ENCODE peak calls at places on chromosome 7, in five cellular contexts. X is GM12878, C is K562, R is SK-N-SH, Z is HepG2. T is an unnamed sample.

GRCh38 chr7:39413866-39414668 is 152.1 kb upstream of the YAE1 start:
- DNase-seq in X (peak; percentile 20), C (peak; percentile 25), R (peak; percentile 77), Z (peak; percentile 15), T (peak; percentile 17)

GRCh38 chr7:100373261-100373831 is at the start of gene PILRA:
- DNase-seq in X (no peak), C (no peak), R (no peak), Z (no peak), T (no peak)

GRCh38 chr7:95933618-95934017 is 161.3 kb downstream of the DYNC1I1 start:
- DNase-seq in X (no peak), C (no peak), R (no peak), Z (no peak), T (no peak)

GRCh38 chr7:108330237-108330636 is 126.0 kb downstream of the NRCAM start:
- DNase-seq in X (no peak), C (no peak), R (no peak), Z (no peak), T (no peak)

GRCh38 chr7:18770154-18770807 is 274.7 kb downstream of the HDAC9 start:
- DNase-seq in X (no peak), C (no peak), R (no peak), Z (no peak), T (peak; percentile 81)

GRCh38 chr7:67950321-67951083 is 953.9 kb downstream of the TYW1 start:
- DNase-seq in X (no peak), C (no peak), R (no peak), Z (no peak), T (no peak)

GRCh38 chr7:94445696-94446194 is 51.0 kb downstream of the COL1A2 start:
- DNase-seq in X (no peak), C (no peak), R (no peak), Z (peak; percentile 72), T (no peak)

GRCh38 chr7:142885311-142886230 is at the start of gene TRPV6:
- DNase-seq in X (no peak), C (no peak), R (no peak), Z (no peak), T (no peak)

GRCh38 chr7:142808802-142809583 is 38.2 kb downstream of the PRSS2 start:
- DNase-seq in X (peak; percentile 96), C (peak; percentile 77), R (no peak), Z (no peak), T (peak; percentile 7)

GRCh38 chr7:31497501-31497900 is 16.4 kb upstream of the ITPRID1 start:
- DNase-seq in X (no peak), C (no peak), R (no peak), Z (no peak), T (no peak)

GRCh38 chr7:47093254-47093798 is 488.6 kb downstream of the TNS3 start:
- DNase-seq in X (no peak), C (no peak), R (no peak), Z (no peak), T (peak; percentile 64)

GRCh38 chr7:127158659-127159058 is 94.1 kb downstream of the GRM8 start:
- DNase-seq in X (no peak), C (peak; percentile 12), R (no peak), Z (peak; percentile 1), T (no peak)

DNA sequence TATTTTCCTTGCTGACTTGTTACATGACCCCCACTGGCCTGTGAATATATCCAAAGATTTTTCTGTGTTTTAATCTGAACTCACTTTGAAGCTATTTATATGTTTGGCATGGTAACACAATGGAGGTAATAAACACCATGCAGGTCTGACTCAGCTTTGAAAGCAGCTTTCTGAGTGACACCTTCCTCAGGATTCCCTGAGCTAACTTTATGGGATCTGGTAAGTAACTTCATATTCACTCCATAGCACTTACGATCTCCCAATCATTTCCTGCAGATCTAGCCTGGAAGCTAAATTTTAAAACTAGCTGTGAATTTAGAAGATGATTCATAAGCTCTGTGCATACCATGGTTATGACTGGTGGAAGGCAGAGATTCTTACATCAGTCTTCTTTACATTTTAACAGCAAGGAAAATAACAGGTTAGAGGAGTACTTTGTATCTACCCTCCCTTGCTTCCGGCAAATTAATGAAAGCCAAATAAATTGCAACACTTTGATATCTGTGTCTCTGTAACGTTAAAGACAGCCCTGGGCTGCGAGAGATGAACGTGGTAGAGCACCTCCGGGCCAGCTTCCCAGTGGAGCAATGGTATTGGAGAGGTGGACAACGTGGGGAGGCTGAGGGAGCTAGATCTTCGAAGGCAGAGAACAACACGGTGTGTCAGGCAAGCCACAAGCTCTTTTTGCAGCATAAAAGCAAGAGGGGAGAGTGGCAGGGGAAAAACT is 170.2 kb upstream of the KLF14 start:
- DNase-seq in X (no peak), C (no peak), R (no peak), Z (peak; percentile 85), T (peak; percentile 93)
- H3K4me1 ChIP-seq in X (peaks cover 36% of the 10 kb centered on the region), C (peaks cover 7% of the 10 kb centered on the region), R (peaks cover 65% of the 10 kb centered on the region), Z (peaks cover 97% of the 10 kb centered on the region), T (peaks cover 40% of the 10 kb centered on the region)

GRCh38 chr7:97145068-97145467 is 27.6 kb downstream of the SDHAF3 start:
- DNase-seq in X (no peak), C (no peak), R (peak; percentile 27), Z (peak; percentile 32), T (peak; percentile 52)
- TF ChIP-seq MXI1 in X (no peak), C (no peak), R (no peak), Z (no peak), T (no peak)

GRCh38 chr7:117808273-117808868 is 64.9 kb downstream of the CTTNBP2 start:
- DNase-seq in X (no peak), C (no peak), R (no peak), Z (no peak), T (no peak)

GRCh38 chr7:117807688-117808087 is 65.6 kb downstream of the CTTNBP2 start:
- DNase-seq in X (no peak), C (no peak), R (no peak), Z (no peak), T (no peak)

GRCh38 chr7:117810642-117811512 is 62.4 kb downstream of the CTTNBP2 start:
- DNase-seq in X (no peak), C (no peak), R (no peak), Z (no peak), T (peak; percentile 83)

GRCh38 chr7:117809958-117810357 is 63.3 kb downstream of the CTTNBP2 start:
- DNase-seq in X (no peak), C (no peak), R (no peak), Z (no peak), T (peak; percentile 4)

DNA sequence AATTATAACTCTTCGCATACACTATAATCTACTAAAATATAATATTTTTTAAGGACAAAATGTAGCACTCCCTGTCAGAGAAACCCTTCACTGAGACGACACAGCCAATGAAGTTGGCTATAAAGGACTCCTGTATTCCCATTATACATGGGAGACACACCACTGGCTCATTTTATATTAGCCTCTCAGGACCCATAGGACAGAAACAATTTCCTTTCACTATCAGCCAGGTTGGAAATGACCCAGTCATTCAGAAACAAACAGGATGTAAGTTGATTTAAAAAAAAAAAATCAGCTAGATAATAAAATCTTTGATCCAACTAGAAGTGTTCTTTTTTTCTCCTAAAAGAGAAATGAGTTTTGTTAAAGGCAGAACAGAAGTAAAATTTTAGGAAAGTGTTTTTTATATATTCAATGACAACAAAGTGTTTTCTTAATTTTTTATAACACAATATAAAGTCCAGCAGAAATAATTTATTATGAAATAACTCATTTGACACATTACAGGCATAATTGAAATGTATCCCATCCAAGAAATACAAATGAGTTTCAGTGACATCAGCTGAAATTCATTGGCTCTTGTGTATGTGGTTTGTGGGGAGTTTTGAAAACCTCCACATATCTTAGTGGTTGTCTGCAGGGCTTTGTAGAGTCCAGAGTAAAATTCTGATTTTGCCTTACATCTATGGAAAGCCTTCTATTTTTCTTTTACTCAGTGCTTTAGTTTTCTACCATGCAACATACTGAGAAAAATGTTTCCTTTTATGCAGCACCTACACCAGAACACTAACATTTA is 64.1 kb downstream of the CTTNBP2 start:
- DNase-seq in X (no peak), C (no peak), R (no peak), Z (no peak), T (peak; percentile 51)
- H3K4me1 ChIP-seq in X (no peaks in the 10 kb centered on the region), C (no peaks in the 10 kb centered on the region), R (no peaks in the 10 kb centered on the region), Z (no peaks in the 10 kb centered on the region), T (peaks cover 9% of the 10 kb centered on the region)

DNA sequence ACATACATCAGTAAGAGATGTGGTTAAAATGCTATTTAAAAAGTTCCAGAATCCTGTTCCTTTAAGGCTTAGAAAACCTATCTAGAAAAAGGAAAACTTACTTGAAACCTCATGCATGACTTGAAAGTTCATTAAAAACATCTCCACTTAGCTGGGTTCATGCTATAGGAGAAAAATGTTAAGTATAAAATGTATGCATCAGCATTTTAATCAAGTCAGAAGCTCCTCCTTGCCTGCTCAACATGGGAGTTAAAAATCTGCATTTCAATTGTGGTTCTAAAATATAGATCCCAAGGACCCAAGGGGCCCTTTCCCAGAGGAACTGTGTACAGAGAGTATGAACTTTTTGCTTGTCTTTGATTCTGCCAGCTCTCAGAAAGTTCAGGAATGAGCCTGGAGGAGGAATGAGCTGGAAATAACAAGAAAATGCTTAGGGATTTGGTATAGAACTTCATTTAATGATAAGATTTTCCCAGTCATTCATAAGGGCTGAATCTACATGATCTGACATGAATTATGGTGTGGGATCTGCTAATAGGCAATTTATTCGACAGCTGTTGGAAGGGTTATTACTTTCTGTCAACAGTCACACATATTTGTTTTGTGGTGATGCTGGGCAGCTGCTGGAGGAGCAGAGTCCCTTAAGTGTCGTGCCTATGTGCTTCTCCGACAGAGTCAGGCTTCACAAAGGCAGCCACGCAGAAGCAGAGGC is 85.6 kb upstream of the MTPN start:
- DNase-seq in X (no peak), C (no peak), R (no peak), Z (no peak), T (no peak)
- TF ChIP-seq MXI1 in X (no peak), C (no peak), R (no peak), Z (no peak), T (no peak)

DNA sequence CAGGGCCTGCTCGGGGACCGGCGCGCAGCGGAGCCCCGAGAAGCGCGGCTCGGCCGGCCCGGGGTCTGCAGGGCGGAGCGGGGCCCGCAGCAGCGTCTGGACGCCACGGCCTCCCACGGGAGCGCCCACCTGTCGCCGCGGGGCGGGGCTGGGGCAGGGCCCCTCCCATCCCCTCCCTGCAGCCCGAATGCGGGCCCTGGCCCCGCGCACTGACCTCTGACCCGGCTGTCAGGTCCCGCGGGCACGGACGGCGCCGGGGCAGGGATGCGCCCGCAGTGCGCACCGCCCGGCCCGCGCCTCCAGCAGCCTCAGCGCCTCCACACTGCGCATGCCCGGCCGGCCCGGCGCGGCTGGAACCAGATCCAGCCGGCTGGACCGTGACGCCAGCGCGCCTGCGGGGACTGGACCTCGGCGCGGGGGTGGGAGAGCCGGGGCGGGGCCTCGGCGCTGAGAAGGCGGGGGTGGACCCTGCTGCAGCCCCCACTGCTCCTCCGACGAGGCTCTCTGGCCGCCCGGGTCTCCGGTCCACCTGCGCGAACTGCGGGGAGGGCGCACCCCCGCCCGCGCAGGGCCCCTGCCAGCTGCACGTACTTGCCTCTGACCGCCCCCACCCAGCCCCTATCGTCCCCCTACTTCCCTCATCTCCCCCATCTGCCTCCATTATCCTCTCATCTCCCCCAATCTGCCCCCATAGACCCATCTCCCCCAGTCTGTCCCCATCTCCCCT is 16.1 kb upstream of the GPR146 start:
- DNase-seq in X (no peak), C (peak; percentile 98), R (peak; percentile 100), Z (peak; percentile 75), T (peak; percentile 86)
- H3K4me1 ChIP-seq in X (peaks cover 36% of the 10 kb centered on the region), C (peaks cover 82% of the 10 kb centered on the region), R (peaks cover 11% of the 10 kb centered on the region), Z (peaks cover 29% of the 10 kb centered on the region), T (peaks cover 9% of the 10 kb centered on the region)